ENCODE peak calls at places on chromosomes 4 and X, in six cellular contexts. M, G, B, H, Z and L are unnamed samples.

GRCh38 chrX:135295238-135295943 is 13.9 kb upstream of the ETDC start:
- DNase-seq in M (peak), G (no peak), B (peak), H (peak), Z (peak), L (peak)

GRCh38 chr4:174423257-174423944 is 98.9 kb downstream of the HPGD start:
- DNase-seq in M (no peak), G (peak), B (peak), H (peak), Z (peak), L (peak)

GRCh38 chr4:98627883-98628282 is 30.5 kb downstream of the TSPAN5 start:
- DNase-seq in M (no peak), G (no peak), B (peak), H (peak), Z (peak), L (peak)

GRCh38 chr4:71231753-71232420 is 106.9 kb upstream of the SLC4A4 start:
- DNase-seq in M (peak), G (no peak), B (no peak), H (no peak), Z (no peak), L (no peak)

GRCh38 chr4:140158234-140159030 is 4.4 kb upstream of the MAML3 start:
- DNase-seq in M (no peak), G (no peak), B (peak), H (peak), Z (no peak), L (peak)

GRCh38 chr4:39323836-39324235 is 42.3 kb downstream of the RFC1 start:
- DNase-seq in M (no peak), G (no peak), B (no peak), H (peak), Z (no peak), L (peak)

GRCh38 chr4:82434949-82435348 is 4.6 kb downstream of the ENOPH1 start:
- DNase-seq in M (no peak), G (no peak), B (no peak), H (no peak), Z (no peak), L (no peak)

GRCh38 chr4:84481077-84481878 is 17.8 kb downstream of the NKX6-1 start:
- DNase-seq in M (peak), G (no peak), B (no peak), H (no peak), Z (no peak), L (no peak)

GRCh38 chrX:140229187-140229586 is 263.9 kb upstream of the CXorf66 start:
- DNase-seq in M (no peak), G (no peak), B (no peak), H (no peak), Z (no peak), L (no peak)

GRCh38 chrX:111047575-111047974 is 48.4 kb upstream of the PAK3 start:
- DNase-seq in M (no peak), G (no peak), B (no peak), H (peak), Z (no peak), L (peak)

GRCh38 chr4:76208005-76208765 is 5.4 kb downstream of the SCARB2 start:
- DNase-seq in M (no peak), G (no peak), B (peak), H (peak), Z (peak), L (peak)

GRCh38 chrX:63275127-63275526 is 76.0 kb downstream of the SPIN4 start:
- DNase-seq in M (peak), G (peak), B (no peak), H (peak), Z (no peak), L (no peak)

GRCh38 chrX:54043696-54044125 is 562 bp downstream of the PHF8 start:
- DNase-seq in M (peak), G (no peak), B (no peak), H (peak), Z (peak), L (peak)

GRCh38 chrX:24902808-24903207 is 113.0 kb downstream of the ARX start:
- DNase-seq in M (no peak), G (no peak), B (peak), H (peak), Z (peak), L (peak)

GRCh38 chr4:189533603-189534002 is 407.1 kb upstream of the FRG1 start:
- DNase-seq in M (no peak), G (no peak), B (peak), H (peak), Z (no peak), L (peak)

GRCh38 chr4:16334641-16335040 is 108.4 kb upstream of the TAPT1 start:
- DNase-seq in M (no peak), G (no peak), B (no peak), H (no peak), Z (no peak), L (no peak)

GRCh38 chr4:109729155-109729562 is 711 bp downstream of the PLA2G12A start:
- DNase-seq in M (peak), G (peak), B (peak), H (peak), Z (no peak), L (no peak)

GRCh38 chrX:19629541-19629940 is 114.2 kb upstream of the MAP3K15 start:
- DNase-seq in M (no peak), G (no peak), B (no peak), H (no peak), Z (no peak), L (no peak)

GRCh38 chr4:133095591-133095990 is 53.5 kb upstream of the PCDH10 start:
- DNase-seq in M (no peak), G (no peak), B (no peak), H (no peak), Z (no peak), L (peak)

GRCh38 chrX:39196192-39197102 is 395.2 kb downstream of the MID1IP1 start:
- DNase-seq in M (no peak), G (no peak), B (peak), H (no peak), Z (no peak), L (peak)

GRCh38 chrX:118218940-118219339 is 102.3 kb upstream of the KLHL13 start:
- DNase-seq in M (no peak), G (no peak), B (no peak), H (no peak), Z (no peak), L (no peak)

GRCh38 chrX:16444353-16444752 is 205.6 kb upstream of the S100G start:
- DNase-seq in M (no peak), G (no peak), B (peak), H (peak), Z (no peak), L (no peak)

GRCh38 chr4:173486714-173487392 is 43.2 kb downstream of the HAND2 start:
- DNase-seq in M (no peak), G (no peak), B (no peak), H (peak), Z (no peak), L (no peak)

GRCh38 chrX:133685806-133686205 is 270.5 kb upstream of the GPC4 start:
- DNase-seq in M (no peak), G (no peak), B (no peak), H (no peak), Z (no peak), L (no peak)

GRCh38 chr4:138438608-138439007 is 196.5 kb upstream of the SLC7A11 start:
- DNase-seq in M (no peak), G (no peak), B (peak), H (peak), Z (no peak), L (peak)

GRCh38 chrX:144494069-144494468 is 610.2 kb downstream of the UBE2NL start:
- DNase-seq in M (no peak), G (no peak), B (no peak), H (no peak), Z (no peak), L (no peak)

GRCh38 chr4:106036848-106037247 is 141.6 kb downstream of the NPNT start:
- DNase-seq in M (no peak), G (no peak), B (no peak), H (no peak), Z (no peak), L (no peak)

GRCh38 chr4:20761382-20761781 is 61.1 kb downstream of the PACRGL start:
- DNase-seq in M (no peak), G (no peak), B (no peak), H (no peak), Z (no peak), L (no peak)

GRCh38 chr4:1212546-1213335 is 36.2 kb downstream of the CTBP1 start:
- DNase-seq in M (no peak), G (no peak), B (no peak), H (no peak), Z (no peak), L (no peak)

GRCh38 chrX:11449613-11450012 is 156.4 kb downstream of the AMELX start:
- DNase-seq in M (no peak), G (no peak), B (no peak), H (no peak), Z (no peak), L (no peak)

GRCh38 chrX:123976671-123977316 is 15.3 kb downstream of the STAG2 start:
- DNase-seq in M (no peak), G (peak), B (peak), H (peak), Z (no peak), L (peak)

GRCh38 chrX:111431007-111431406 is 19.0 kb upstream of the DCX start:
- DNase-seq in M (no peak), G (no peak), B (no peak), H (no peak), Z (no peak), L (no peak)

GRCh38 chr4:185640809-185641675 is 105.7 kb upstream of the PDLIM3 start:
- DNase-seq in M (peak), G (peak), B (peak), H (peak), Z (peak), L (peak)

GRCh38 chr4:93063325-93063724 is 759.6 kb downstream of the GRID2 start:
- DNase-seq in M (no peak), G (no peak), B (no peak), H (no peak), Z (no peak), L (no peak)

GRCh38 chr4:176034498-176034897 is 31.1 kb upstream of the WDR17 start:
- DNase-seq in M (peak), G (no peak), B (peak), H (peak), Z (peak), L (peak)

DNA sequence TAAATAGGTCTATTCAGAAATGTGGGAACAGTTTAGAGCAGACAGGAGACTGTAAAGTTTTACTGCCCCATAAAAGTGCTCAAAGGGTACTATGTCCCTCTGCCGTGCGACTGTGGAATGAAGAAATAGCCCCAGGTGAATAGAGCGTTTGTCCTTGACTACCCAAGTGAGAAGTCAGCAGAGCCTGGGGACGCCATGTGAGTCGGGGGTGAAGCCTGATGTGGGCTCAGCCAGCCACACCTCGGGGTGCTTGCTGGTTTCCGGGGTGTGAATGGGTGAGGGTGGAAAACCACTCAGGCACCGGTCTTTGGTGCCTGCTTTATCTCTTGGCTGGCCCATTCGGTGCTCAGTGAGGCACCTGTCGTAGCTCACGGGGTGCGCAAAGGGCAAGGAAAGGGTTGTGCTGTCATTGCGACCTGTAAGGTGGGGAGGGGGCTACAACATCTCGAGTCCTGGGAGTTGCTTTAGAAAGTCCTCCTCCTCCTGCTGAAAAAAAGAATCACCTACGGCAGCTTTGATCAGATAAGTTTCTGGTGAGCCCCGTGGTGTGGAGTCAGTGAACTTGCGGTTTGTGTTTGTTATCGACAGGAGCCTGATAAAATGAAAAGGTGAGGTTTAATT is 895 bp downstream of the TRIM2 start:
- DNase-seq in M (peak), G (no peak), B (no peak), H (no peak), Z (no peak), L (peak)
- H3K4me3 ChIP-seq in M (peak), G (no peak), B (no peak), H (peak), Z (peak), L (peak)

DNA sequence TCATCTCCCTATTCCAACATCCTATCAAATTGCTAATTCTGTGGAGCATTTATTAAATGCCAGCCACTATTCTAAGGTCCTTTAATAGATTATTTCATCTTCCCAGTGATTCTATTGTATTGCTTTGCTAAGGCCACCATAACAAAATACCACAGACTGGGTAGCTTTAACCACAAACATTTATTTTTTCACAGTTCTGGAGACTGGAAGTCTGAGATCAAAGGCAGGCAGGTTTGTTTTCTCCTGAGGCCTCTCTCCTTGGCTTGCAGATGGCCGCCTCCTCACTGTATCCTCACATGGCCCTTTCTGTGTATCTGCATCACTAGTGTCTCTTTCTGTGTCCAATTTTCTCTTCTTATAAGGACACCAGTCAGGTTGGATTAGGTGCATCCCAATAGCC is 64.5 kb downstream of the CPE start:
- DNase-seq in M (no peak), G (no peak), B (no peak), H (no peak), Z (no peak), L (no peak)
- TF ChIP-seq CTCF in M (no peak), G (no peak), B (no peak), H (no peak), Z (no peak), L (no peak)

GRCh38 chr4:108483077-108483476 is 137.3 kb upstream of the RPL34 start:
- DNase-seq in M (no peak), G (no peak), B (no peak), H (no peak), Z (no peak), L (no peak)
- H3K4me3 ChIP-seq in M (no peak), G (no peak), B (no peak), H (no peak), Z (no peak), L (no peak)

DNA sequence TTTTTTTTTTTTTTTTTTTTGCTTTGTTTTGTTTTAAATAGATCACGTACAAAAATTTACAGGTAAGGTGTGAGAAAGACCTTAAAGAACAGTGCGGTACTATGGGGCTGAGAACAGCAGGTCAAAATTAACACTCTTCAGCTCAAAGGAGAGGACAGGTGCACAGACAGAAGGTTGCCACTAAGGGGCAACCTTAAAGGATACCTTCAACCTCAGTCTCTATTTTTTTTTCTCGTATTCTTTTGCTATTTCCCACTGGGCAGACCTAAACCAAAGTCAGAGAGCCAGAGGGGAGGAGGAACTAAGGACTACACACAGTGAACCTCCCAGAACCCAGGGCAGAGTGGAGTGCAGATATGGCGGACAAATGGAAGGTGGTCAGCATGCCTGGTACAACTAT is 1984.3 kb upstream of the IGFBP7 start:
- DNase-seq in M (peak), G (no peak), B (no peak), H (no peak), Z (no peak), L (no peak)
- TF ChIP-seq CTCF in M (peak), G (no peak), B (no peak), H (no peak), Z (no peak), L (no peak)

GRCh38 chr4:2797545-2798305 is 4.8 kb downstream of the SH3BP2 start:
- DNase-seq in M (peak), G (no peak), B (no peak), H (no peak), Z (no peak), L (no peak)
- H3K4me3 ChIP-seq in M (no peak), G (no peak), B (no peak), H (no peak), Z (no peak), L (no peak)

DNA sequence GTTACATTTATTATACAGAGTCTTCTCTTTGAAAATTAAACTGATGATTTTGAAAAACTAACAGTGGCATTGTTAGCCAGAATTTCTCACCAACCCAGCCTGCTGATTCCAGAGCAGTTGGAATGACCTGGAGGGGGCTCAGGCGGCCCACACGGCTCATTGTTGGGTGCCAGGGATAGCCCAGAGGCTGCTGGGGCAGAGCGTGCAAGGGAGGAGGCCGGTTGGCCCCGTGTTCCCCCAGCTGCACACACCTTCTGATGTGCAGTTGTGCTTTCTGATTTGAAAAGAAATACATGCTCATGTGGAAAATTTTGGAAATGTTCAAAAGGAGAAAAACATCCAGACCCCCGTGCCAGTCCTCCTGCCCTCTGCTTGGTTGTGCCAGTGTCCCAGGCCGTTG is 20.6 kb downstream of the WFS1 start:
- DNase-seq in M (no peak), G (no peak), B (no peak), H (no peak), Z (no peak), L (no peak)
- TF ChIP-seq CTCF in M (no peak), G (no peak), B (no peak), H (no peak), Z (no peak), L (no peak)

GRCh38 chrX:102711872-102712215 is 404 bp upstream of the GPRASP2 start:
- DNase-seq in M (no peak), G (no peak), B (no peak), H (no peak), Z (no peak), L (no peak)
- H3K4me3 ChIP-seq in M (peak), G (peak), B (peak), H (peak), Z (peak), L (peak)

DNA sequence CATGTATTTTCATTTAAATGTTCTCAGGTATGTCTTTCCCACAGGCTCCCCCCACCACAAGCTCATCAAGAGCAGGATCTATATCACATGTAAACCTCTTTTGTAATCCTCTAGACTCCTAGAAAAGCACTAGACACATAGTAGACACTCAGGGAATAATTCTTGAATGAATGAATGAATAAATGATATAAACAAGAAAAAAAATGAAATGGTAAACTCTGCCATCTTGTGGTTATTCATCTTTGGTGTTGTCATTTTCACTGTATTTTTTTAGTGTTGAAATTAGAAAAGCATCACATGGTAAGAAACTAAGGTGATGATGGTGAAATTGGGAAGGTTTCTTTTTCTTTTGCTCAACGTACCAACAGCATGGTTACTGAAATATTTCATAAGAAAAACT is 34.2 kb upstream of the C1GALT1C1 start:
- DNase-seq in M (no peak), G (no peak), B (peak), H (peak), Z (no peak), L (peak)
- TF ChIP-seq CTCF in M (peak), G (peak), B (no peak), H (peak), Z (no peak), L (peak)

DNA sequence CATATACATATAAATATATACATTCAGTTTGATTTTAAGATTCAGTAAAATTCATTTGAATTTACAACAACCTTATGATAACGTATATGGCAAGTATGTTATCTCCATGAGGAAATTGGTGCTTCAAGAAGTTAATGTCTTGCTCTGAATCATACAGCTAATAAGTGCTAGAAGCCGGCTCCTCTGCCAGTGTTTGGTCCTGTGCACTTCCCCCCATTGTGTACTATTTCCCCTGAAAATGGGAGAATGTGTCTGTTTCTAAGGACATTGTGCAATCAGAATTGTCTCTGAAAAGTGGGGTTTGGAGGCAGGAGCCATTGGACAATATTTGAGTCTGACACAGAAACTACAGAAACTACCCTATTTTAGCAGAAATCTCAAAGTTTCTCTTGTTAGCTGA is 135.9 kb downstream of the CPE start:
- DNase-seq in M (no peak), G (no peak), B (no peak), H (peak), Z (no peak), L (no peak)
- H3K4me3 ChIP-seq in M (no peak), G (no peak), B (no peak), H (no peak), Z (no peak), L (no peak)

GRCh38 chr4:164012396-164013027 is 518.0 kb downstream of the TMA16 start:
- DNase-seq in M (peak), G (no peak), B (peak), H (peak), Z (no peak), L (no peak)
- TF ChIP-seq CTCF in M (peak), G (no peak), B (peak), H (no peak), Z (no peak), L (no peak)